ENCODE peak calls at places on chromosomes 16 and 17, in five cellular contexts. K, B, L, S and R are unnamed samples.

GRCh38 chr16:30557397-30557949 is 701 bp downstream of the ZNF764 start:
- DNase-seq in K (no peak), B (peak; percentile 65), L (no peak), S (no peak), R (no peak)

GRCh38 chr16:54351171-54351570 is 64.6 kb upstream of the IRX3 start:
- DNase-seq in K (no peak), B (no peak), L (no peak), S (no peak), R (no peak)

GRCh38 chr16:30766922-30767284 is 4.8 kb downstream of the RNF40 start:
- DNase-seq in K (no peak), B (no peak), L (no peak), S (no peak), R (no peak)

GRCh38 chr17:82551779-82552457 is 32.4 kb downstream of the FOXK2 start:
- DNase-seq in K (no peak), B (peak; percentile 75), L (peak; percentile 96), S (peak; percentile 65), R (peak; percentile 81)

GRCh38 chr16:73921295-73921694 is 375.3 kb upstream of the PSMD7 start:
- DNase-seq in K (no peak), B (no peak), L (no peak), S (no peak), R (no peak)

GRCh38 chr17:4850236-4850635 is 17.1 kb downstream of the MINK1 start:
- DNase-seq in K (no peak), B (no peak), L (no peak), S (no peak), R (no peak)

GRCh38 chr17:15213381-15214087 is 51.6 kb downstream of the PMP22 start:
- DNase-seq in K (no peak), B (no peak), L (no peak), S (no peak), R (peak; percentile 7)

GRCh38 chr17:2782030-2782429 is 14.2 kb upstream of the RAP1GAP2 start:
- DNase-seq in K (no peak), B (no peak), L (no peak), S (no peak), R (no peak)

GRCh38 chr16:19114359-19115147 is 789 bp downstream of the ITPRIPL2 start:
- DNase-seq in K (no peak), B (peak; percentile 23), L (peak; percentile 54), S (no peak), R (peak; percentile 79)

GRCh38 chr17:57572062-57572461 is 173.0 kb downstream of the CCDC182 start:
- DNase-seq in K (no peak), B (no peak), L (no peak), S (no peak), R (no peak)

GRCh38 chr16:57128787-57129389 is 36.5 kb downstream of the CPNE2 start:
- DNase-seq in K (no peak), B (no peak), L (no peak), S (no peak), R (no peak)

GRCh38 chr17:8447816-8448215 is 12.1 kb downstream of the NDEL1 start:
- DNase-seq in K (no peak), B (no peak), L (no peak), S (peak; percentile 57), R (no peak)

GRCh38 chr17:61425682-61426481 is 26.2 kb downstream of the TBX2 start:
- DNase-seq in K (no peak), B (peak; percentile 1), L (no peak), S (peak; percentile 85), R (no peak)

GRCh38 chr16:28491080-28491969 is 549 bp downstream of the CLN3 start:
- DNase-seq in K (no peak), B (peak; percentile 74), L (peak; percentile 43), S (peak; percentile 49), R (peak; percentile 33)

GRCh38 chr16:56354746-56355145 is 70.6 kb downstream of the AMFR start:
- DNase-seq in K (no peak), B (no peak), L (no peak), S (no peak), R (no peak)

GRCh38 chr17:5418858-5419355 is 555 bp downstream of the NUP88 start:
- DNase-seq in K (no peak), B (no peak), L (no peak), S (peak; percentile 17), R (peak; percentile 89)

GRCh38 chr17:78683031-78683961 is 98.8 kb downstream of the CYTH1 start:
- DNase-seq in K (no peak), B (no peak), L (no peak), S (no peak), R (no peak)

GRCh38 chr17:40320771-40321501 is 12.0 kb downstream of the RARA start:
- DNase-seq in K (no peak), B (peak; percentile 62), L (no peak), S (no peak), R (no peak)

GRCh38 chr17:51997723-51998122 is 160.8 kb downstream of the CA10 start:
- DNase-seq in K (no peak), B (no peak), L (no peak), S (peak; percentile 63), R (no peak)

GRCh38 chr17:72710834-72711233 is 381.7 kb downstream of the SLC39A11 start:
- DNase-seq in K (no peak), B (no peak), L (no peak), S (peak; percentile 70), R (no peak)

GRCh38 chr17:3818786-3819185 is 17.8 kb upstream of the ITGAE start:
- DNase-seq in K (no peak), B (no peak), L (no peak), S (peak; percentile 29), R (peak; percentile 88)

GRCh38 chr16:63461248-63461841 is 1425.1 kb upstream of the CDH8 start:
- DNase-seq in K (no peak), B (no peak), L (no peak), S (peak; percentile 25), R (peak; percentile 72)

GRCh38 chr16:50067290-50067853 is 1.6 kb downstream of the HEATR3 start:
- DNase-seq in K (no peak), B (no peak), L (peak; percentile 12), S (peak; percentile 79), R (peak; percentile 73)

GRCh38 chr16:67244387-67245188 is 2.7 kb downstream of the FHOD1 start:
- DNase-seq in K (no peak), B (no peak), L (peak; percentile 80), S (no peak), R (peak; percentile 76)

GRCh38 chr16:87554754-87555427 is 47.4 kb upstream of the JPH3 start:
- DNase-seq in K (no peak), B (no peak), L (no peak), S (peak; percentile 63), R (no peak)

GRCh38 chr17:68821860-68822693 is 133.1 kb downstream of the ABCA8 start:
- DNase-seq in K (no peak), B (no peak), L (peak; percentile 77), S (peak; percentile 99), R (peak; percentile 91)

GRCh38 chr16:82738699-82739098 is 111.9 kb downstream of the CDH13 start:
- DNase-seq in K (no peak), B (no peak), L (no peak), S (no peak), R (peak; percentile 17)

GRCh38 chr16:49487746-49488145 is 114.1 kb downstream of the C16orf78 start:
- DNase-seq in K (no peak), B (no peak), L (no peak), S (no peak), R (no peak)

GRCh38 chr16:11250091-11250785 is 5.8 kb downstream of the SOCS1 start:
- DNase-seq in K (no peak), B (no peak), L (no peak), S (no peak), R (no peak)

DNA sequence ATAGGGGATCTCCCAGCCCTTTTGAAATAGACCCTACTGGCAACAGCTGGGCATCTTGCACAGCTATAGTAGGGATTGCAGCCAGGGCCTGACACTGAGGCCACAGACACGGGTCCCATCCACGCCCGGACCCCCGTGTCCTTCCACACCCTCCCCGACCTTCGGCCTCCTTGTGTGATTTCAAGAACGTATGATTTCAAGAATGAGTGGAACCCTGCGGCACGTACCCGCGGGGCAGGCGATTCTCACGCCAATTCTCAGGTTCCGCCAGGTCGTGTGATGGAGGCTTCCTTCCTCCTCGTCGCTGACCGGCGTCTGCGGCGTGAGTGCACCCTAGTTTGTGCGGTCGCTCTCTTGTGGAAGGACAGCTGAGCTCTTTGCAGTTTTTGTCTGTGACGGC is 56.3 kb upstream of the GNG13 start:
- DNase-seq in K (no peak), B (no peak), L (no peak), S (no peak), R (no peak)
- H3K9me3 ChIP-seq in K (peaks cover 32% of the 10 kb centered on the region), B (peaks cover 2% of the 10 kb centered on the region), L (peaks cover 21% of the 10 kb centered on the region), S (peaks cover 11% of the 10 kb centered on the region), R (no peaks in the 10 kb centered on the region)

GRCh38 chr17:27975146-27976011 is 67.1 kb upstream of the NLK start:
- DNase-seq in K (no peak), B (no peak), L (no peak), S (no peak), R (peak; percentile 10)
- H3K27ac ChIP-seq in K (no peak overlapping the region), B (peak overlapping the region; percentile 9), L (no peak overlapping the region), S (no peak overlapping the region), R (no peak overlapping the region)

GRCh38 chr17:81400154-81400938 is 5.1 kb downstream of the BAHCC1 start:
- DNase-seq in K (no peak), B (peak; percentile 60), L (peak; percentile 64), S (no peak), R (peak; percentile 67)

GRCh38 chr17:81398170-81398854 is 3.1 kb downstream of the BAHCC1 start:
- DNase-seq in K (no peak), B (no peak), L (peak; percentile 52), S (no peak), R (peak; percentile 51)

GRCh38 chr17:81400939-81401726 is 5.9 kb downstream of the BAHCC1 start:
- DNase-seq in K (no peak), B (no peak), L (no peak), S (no peak), R (no peak)

GRCh38 chr17:81398855-81399451 is 3.7 kb downstream of the BAHCC1 start:
- DNase-seq in K (no peak), B (no peak), L (no peak), S (no peak), R (peak; percentile 39)

GRCh38 chr17:81399481-81400153 is 4.4 kb downstream of the BAHCC1 start:
- DNase-seq in K (no peak), B (peak; percentile 69), L (no peak), S (no peak), R (no peak)
- TF ChIP-seq JUN in K (no peak), B (no peak), L (no peak), S (no peak), R (no peak)

DNA sequence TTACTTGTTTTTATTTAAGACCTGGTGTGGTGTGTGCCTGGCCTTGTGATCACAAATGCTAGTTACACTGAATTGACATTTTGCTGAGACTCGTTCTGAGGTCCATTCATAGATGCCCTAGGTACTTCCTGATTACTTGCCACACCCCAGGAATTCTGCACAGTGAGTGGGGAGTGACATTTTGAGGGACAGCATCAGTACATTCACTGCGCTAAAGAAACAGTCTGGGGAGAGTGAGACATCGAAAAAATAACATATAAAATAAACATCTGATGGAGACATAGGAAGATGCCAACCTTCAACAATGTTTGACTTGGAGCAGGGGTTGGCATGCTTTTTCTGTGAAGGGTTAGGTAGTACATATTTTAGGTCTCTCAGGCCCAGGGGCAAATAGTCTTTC is 30.4 kb downstream of the ABCC1 start:
- DNase-seq in K (no peak), B (no peak), L (no peak), S (no peak), R (no peak)
- H3K9me3 ChIP-seq in K (peaks cover 38% of the 10 kb centered on the region), B (peaks cover 40% of the 10 kb centered on the region), L (peaks cover 33% of the 10 kb centered on the region), S (peaks cover 49% of the 10 kb centered on the region), R (peaks cover 3% of the 10 kb centered on the region)